ENCODE peak calls at places on chromosome 1, in five cellular contexts. D is tibial nerve; G is psoas muscle; O is CD4-positive, alpha-beta T cell; H is WERI-Rb-1. V is an unnamed sample.

GRCh38 chr1:236862615-236863211 is 67.6 kb downstream of the MTR start:
- DNase-seq in D (no peak), O (no peak), H (no peak), G (no peak), V (no peak)

GRCh38 chr1:50971748-50972305 is 1.8 kb downstream of the CDKN2C start:
- DNase-seq in O (no peak), G (no peak), H (no peak), D (no peak), V (no peak)

GRCh38 chr1:58397187-58397820 is 149.2 kb downstream of the OMA1 start:
- DNase-seq in G (no peak), D (no peak), O (no peak), H (no peak), V (no peak)

GRCh38 chr1:155226910-155227260 is 18.4 kb downstream of the MTX1 start:
- DNase-seq in O (no peak), H (peak), G (peak), D (no peak), V (peak)

GRCh38 chr1:247433922-247434476 is 18.0 kb downstream of the NLRP3 start:
- DNase-seq in D (no peak), G (no peak), O (no peak), H (no peak), V (no peak)

GRCh38 chr1:112358061-112358770 is 37.8 kb upstream of the CTTNBP2NL start:
- DNase-seq in D (no peak), H (no peak), O (no peak), G (no peak), V (no peak)

GRCh38 chr1:171433451-171433850 is 51.9 kb upstream of the PRRC2C start:
- DNase-seq in G (no peak), H (no peak), O (no peak), D (no peak), V (no peak)

GRCh38 chr1:32336963-32337675 is 1.1 kb upstream of the MARCKSL1 start:
- DNase-seq in H (no peak), D (no peak), O (no peak), G (no peak), V (no peak)

GRCh38 chr1:227167276-227167829 is 150.9 kb downstream of the CDC42BPA start:
- DNase-seq in O (no peak), H (no peak), D (no peak), G (no peak), V (no peak)

GRCh38 chr1:27555700-27556424 is 48.1 kb downstream of the AHDC1 start:
- DNase-seq in D (no peak), H (no peak), G (peak), O (no peak), V (no peak)

GRCh38 chr1:192445849-192446489 is 129.2 kb downstream of the RGS21 start:
- DNase-seq in H (peak), G (no peak), D (peak), O (peak), V (peak)

GRCh38 chr1:54611621-54612020 is 11.7 kb downstream of the FAM151A start:
- DNase-seq in H (no peak), D (no peak), O (no peak), G (no peak), V (no peak)

GRCh38 chr1:54610601-54611580 is 12.4 kb downstream of the FAM151A start:
- DNase-seq in O (no peak), H (no peak), D (no peak), G (no peak), V (no peak)

GRCh38 chr1:54615531-54616245 is 7.6 kb downstream of the FAM151A start:
- DNase-seq in O (no peak), H (no peak), G (no peak), D (no peak), V (no peak)

GRCh38 chr1:54614558-54614957 is 8.8 kb downstream of the FAM151A start:
- DNase-seq in H (no peak), G (no peak), D (no peak), O (no peak), V (no peak)

GRCh38 chr1:54614024-54614423 is 9.3 kb downstream of the FAM151A start:
- DNase-seq in G (no peak), D (no peak), O (no peak), H (no peak), V (no peak)
- H3K27ac ChIP-seq in G (no peak), D (no peak), O (no peak), H (no peak), V (no peak)

GRCh38 chr1:234529661-234530237 is 50.8 kb upstream of the TARBP1 start:
- DNase-seq in D (no peak), O (no peak), G (no peak), H (no peak), V (no peak)

GRCh38 chr1:234530641-234531040 is 51.7 kb upstream of the TARBP1 start:
- DNase-seq in H (no peak), G (no peak), D (no peak), O (no peak), V (no peak)

GRCh38 chr1:234528073-234528865 is 49.3 kb upstream of the TARBP1 start:
- DNase-seq in O (no peak), D (no peak), H (no peak), G (no peak), V (no peak)

GRCh38 chr1:234527346-234527745 is 48.4 kb upstream of the TARBP1 start:
- DNase-seq in G (no peak), H (no peak), D (no peak), O (no peak), V (no peak)

DNA sequence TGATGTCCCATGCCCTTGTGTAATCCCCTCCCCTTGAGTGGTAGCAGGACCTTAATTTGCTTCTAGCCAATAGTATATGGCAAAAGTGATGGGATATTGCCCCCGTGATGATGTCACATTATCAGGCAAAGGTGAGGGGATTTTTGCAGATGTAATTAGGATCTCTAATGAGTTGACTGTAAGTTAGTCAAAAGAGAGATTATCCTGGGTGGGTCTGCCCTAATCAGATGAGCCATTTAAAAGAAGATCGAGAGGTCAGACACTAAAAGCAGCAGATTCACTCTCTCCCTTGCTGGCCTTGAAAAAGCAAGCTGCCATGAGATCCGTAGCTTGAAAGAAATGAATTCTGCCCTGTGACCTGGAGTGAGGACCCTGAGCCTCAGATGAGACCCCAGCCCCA is 50.1 kb upstream of the TARBP1 start:
- DNase-seq in G (no peak), D (no peak), O (no peak), H (no peak), V (no peak)
- H3K27ac ChIP-seq in G (peak), D (peak), O (no peak), H (no peak), V (no peak)

GRCh38 chr1:207145401-207146058 is 41.5 kb downstream of the C4BPA start:
- DNase-seq in G (no peak), O (no peak), D (no peak), H (no peak), V (no peak)
- H3K27ac ChIP-seq in G (no peak), O (no peak), D (no peak), H (no peak), V (no peak)

GRCh38 chr1:10649484-10650201 is 146.8 kb downstream of the CASZ1 start:
- DNase-seq in G (no peak), H (no peak), O (no peak), D (no peak), V (peak)
- H3K27ac ChIP-seq in G (no peak), H (no peak), O (no peak), D (no peak), V (peak)

GRCh38 chr1:158021721-158022120 is 28.3 kb downstream of the KIRREL1 start:
- DNase-seq in G (no peak), O (no peak), H (no peak), D (no peak), V (no peak)
- H3K27ac ChIP-seq in G (no peak), O (no peak), H (no peak), D (peak), V (no peak)

DNA sequence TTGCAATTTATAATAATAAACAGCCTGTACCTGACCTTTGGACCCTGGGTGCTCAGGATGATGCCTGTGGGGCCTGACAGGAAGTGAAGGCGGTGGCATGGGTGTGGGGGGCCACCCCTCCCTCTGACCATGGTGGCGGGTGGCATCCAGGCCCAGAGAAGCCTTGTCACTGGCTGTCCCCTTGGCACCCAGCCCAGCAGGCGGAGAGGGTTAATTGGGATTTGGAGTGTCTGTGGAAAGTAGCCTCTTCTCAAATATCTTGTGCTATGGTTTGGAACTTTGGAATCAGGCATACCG is 20.5 kb downstream of the SOX13 start:
- DNase-seq in G (no peak), D (no peak), O (no peak), H (no peak), V (no peak)
- H3K27ac ChIP-seq in G (no peak), D (peak), O (no peak), H (no peak), V (no peak)